ENCODE peak calls at places on chromosomes 5 and 9, in seven cellular contexts. Z is A549, Y is upper lobe of left lung, T is heart left ventricle, L is body of pancreas, P is ovary, C is spleen. J is an unnamed sample.

GRCh38 chr9:36936498-36936831 is 97.6 kb downstream of the PAX5 start:
- DNase-seq in Z (no peak), Y (no peak), T (no peak), L (no peak), P (no peak), C (no peak), J (no peak)

GRCh38 chr9:17744786-17745185 is 165.9 kb downstream of the SH3GL2 start:
- DNase-seq in Z (no peak), Y (no peak), T (no peak), L (no peak), P (no peak), C (no peak), J (no peak)

GRCh38 chr9:127562841-127563523 is 49.1 kb upstream of the STXBP1 start:
- DNase-seq in Z (peak), Y (no peak), T (no peak), L (no peak), P (no peak), C (no peak), J (no peak)

GRCh38 chr5:1515921-1516571 is 7.7 kb downstream of the LPCAT1 start:
- DNase-seq in Z (peak), Y (peak), T (no peak), L (peak), P (peak), C (peak), J (no peak)

GRCh38 chr9:132590318-132591182 is 8.1 kb downstream of the BARHL1 start:
- DNase-seq in Z (no peak), Y (peak), T (no peak), L (no peak), P (no peak), C (no peak), J (no peak)

GRCh38 chr9:101443358-101443757 is 7.8 kb upstream of the ALDOB start:
- DNase-seq in Z (no peak), Y (peak), T (peak), L (peak), P (no peak), C (no peak), J (no peak)

GRCh38 chr9:13447551-13448422 is 168.3 kb upstream of the MPDZ start:
- DNase-seq in Z (no peak), Y (no peak), T (no peak), L (no peak), P (no peak), C (no peak), J (no peak)

GRCh38 chr5:64147379-64147778 is 18.3 kb upstream of the RNF180 start:
- DNase-seq in Z (no peak), Y (no peak), T (no peak), L (no peak), P (no peak), C (no peak), J (no peak)

GRCh38 chr5:155087036-155087435 is 73.5 kb downstream of the KIF4B start:
- DNase-seq in Z (no peak), Y (no peak), T (no peak), L (no peak), P (no peak), C (no peak), J (no peak)

GRCh38 chr9:114521846-114522245 is 16.6 kb upstream of the WHRN start:
- DNase-seq in Z (no peak), Y (no peak), T (no peak), L (no peak), P (no peak), C (no peak), J (no peak)

GRCh38 chr5:6583049-6583880 is 49.6 kb downstream of the NSUN2 start:
- DNase-seq in Z (no peak), Y (peak), T (no peak), L (peak), P (peak), C (no peak), J (no peak)

GRCh38 chr5:136000937-136001336 is 27.9 kb upstream of the TGFBI start:
- DNase-seq in Z (no peak), Y (no peak), T (no peak), L (no peak), P (no peak), C (no peak), J (no peak)

GRCh38 chr9:124392254-124392653 is 23.0 kb downstream of the PSMB7 start:
- DNase-seq in Z (peak), Y (no peak), T (no peak), L (no peak), P (no peak), C (peak), J (no peak)
- TF ChIP-seq POLR2A in Z (no peak), Y (no peak), T (no peak), L (no peak), P (no peak), C (no peak), J (no peak)

GRCh38 chr5:179137001-179137642 is 76.9 kb downstream of the ZNF354C start:
- DNase-seq in Z (no peak), Y (no peak), T (no peak), L (no peak), P (no peak), C (peak), J (no peak)

GRCh38 chr5:179139111-179139935 is 79.2 kb downstream of the ZNF354C start:
- DNase-seq in Z (no peak), Y (peak), T (no peak), L (no peak), P (no peak), C (peak), J (no peak)

GRCh38 chr5:179139936-179140235 is 79.7 kb downstream of the ZNF354C start:
- DNase-seq in Z (no peak), Y (peak), T (no peak), L (no peak), P (no peak), C (peak), J (no peak)

GRCh38 chr5:179138568-179138925 is 78.4 kb downstream of the ZNF354C start:
- DNase-seq in Z (no peak), Y (peak), T (no peak), L (no peak), P (no peak), C (peak), J (no peak)

GRCh38 chr5:179137643-179138567 is 77.7 kb downstream of the ZNF354C start:
- DNase-seq in Z (no peak), Y (peak), T (no peak), L (no peak), P (no peak), C (peak), J (no peak)
- TF ChIP-seq CTCF in Z (no peak), Y (no peak), T (no peak), L (no peak), P (no peak), C (no peak), J (no peak)

GRCh38 chr9:35096035-35096849 is at the start of gene PIGO:
- DNase-seq in Z (peak), Y (peak), T (peak), L (peak), P (peak), C (peak), J (peak)
- TF ChIP-seq POLR2A in Z (peak), Y (peak), T (peak), L (peak), P (peak), C (no peak), J (peak)

GRCh38 chr9:82101475-82101874 is 112.9 kb downstream of the SPATA31D1 start:
- DNase-seq in Z (peak), Y (no peak), T (no peak), L (no peak), P (no peak), C (no peak), J (no peak)
- TF ChIP-seq CTCF in Z (no peak), Y (no peak), T (no peak), L (no peak), P (no peak), C (no peak), J (no peak)

DNA sequence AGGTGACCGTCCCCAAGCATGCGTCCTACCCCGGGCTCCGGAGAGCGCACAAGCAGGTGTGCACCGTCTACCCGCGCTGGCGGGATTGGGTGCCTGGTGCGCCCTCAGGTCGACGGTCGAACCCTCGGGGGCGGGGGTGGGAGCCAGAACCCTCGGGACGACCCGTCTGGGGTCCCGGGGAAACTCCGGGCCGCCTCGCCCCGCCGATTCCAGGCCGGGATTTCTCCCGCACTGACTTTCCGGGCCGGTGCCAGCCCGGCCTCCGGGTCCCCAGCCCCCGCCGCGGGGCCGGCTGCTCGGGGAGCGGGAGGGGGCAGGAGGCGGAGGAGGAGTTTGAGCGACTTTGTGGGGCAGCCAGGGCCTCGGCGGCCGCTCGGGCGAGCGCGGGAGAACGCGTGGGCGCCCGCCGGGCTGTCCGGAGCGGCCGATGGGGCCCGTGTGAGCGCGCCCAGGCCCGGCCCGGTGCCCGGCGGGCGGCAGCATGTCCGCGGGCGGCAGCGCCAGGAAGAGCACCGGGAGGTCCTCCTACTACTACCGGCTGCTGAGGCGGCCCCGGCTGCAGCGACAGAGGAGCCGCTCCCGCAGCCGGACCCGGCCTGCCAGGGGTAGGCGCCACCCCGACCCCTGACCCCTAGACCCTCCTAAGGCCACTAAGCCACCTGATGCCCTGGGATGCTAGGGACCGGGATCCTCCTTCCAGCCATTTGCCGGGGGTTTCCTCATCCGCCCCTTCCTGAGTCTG is at the start of gene DAB2IP:
- DNase-seq in Z (no peak), Y (peak), T (peak), L (peak), P (peak), C (peak), J (no peak)
- TF ChIP-seq POLR2A in Z (peak), Y (no peak), T (no peak), L (no peak), P (peak), C (no peak), J (no peak)

GRCh38 chr9:134330590-134330989 is 4.3 kb downstream of the RXRA start:
- DNase-seq in Z (no peak), Y (no peak), T (no peak), L (no peak), P (no peak), C (no peak), J (no peak)
- TF ChIP-seq CTCF in Z (no peak), Y (no peak), T (no peak), L (no peak), P (no peak), C (no peak), J (no peak)

GRCh38 chr9:120893917-120894316 is 16.9 kb upstream of the PHF19 start:
- DNase-seq in Z (no peak), Y (no peak), T (no peak), L (no peak), P (no peak), C (no peak), J (no peak)

GRCh38 chr9:120893585-120893857 is 16.5 kb upstream of the PHF19 start:
- DNase-seq in Z (no peak), Y (no peak), T (no peak), L (no peak), P (no peak), C (no peak), J (no peak)

GRCh38 chr9:120892177-120892747 is 15.3 kb upstream of the PHF19 start:
- DNase-seq in Z (no peak), Y (no peak), T (no peak), L (no peak), P (no peak), C (no peak), J (no peak)

GRCh38 chr9:120892748-120893584 is 16.0 kb upstream of the PHF19 start:
- DNase-seq in Z (no peak), Y (no peak), T (no peak), L (no peak), P (no peak), C (no peak), J (no peak)

DNA sequence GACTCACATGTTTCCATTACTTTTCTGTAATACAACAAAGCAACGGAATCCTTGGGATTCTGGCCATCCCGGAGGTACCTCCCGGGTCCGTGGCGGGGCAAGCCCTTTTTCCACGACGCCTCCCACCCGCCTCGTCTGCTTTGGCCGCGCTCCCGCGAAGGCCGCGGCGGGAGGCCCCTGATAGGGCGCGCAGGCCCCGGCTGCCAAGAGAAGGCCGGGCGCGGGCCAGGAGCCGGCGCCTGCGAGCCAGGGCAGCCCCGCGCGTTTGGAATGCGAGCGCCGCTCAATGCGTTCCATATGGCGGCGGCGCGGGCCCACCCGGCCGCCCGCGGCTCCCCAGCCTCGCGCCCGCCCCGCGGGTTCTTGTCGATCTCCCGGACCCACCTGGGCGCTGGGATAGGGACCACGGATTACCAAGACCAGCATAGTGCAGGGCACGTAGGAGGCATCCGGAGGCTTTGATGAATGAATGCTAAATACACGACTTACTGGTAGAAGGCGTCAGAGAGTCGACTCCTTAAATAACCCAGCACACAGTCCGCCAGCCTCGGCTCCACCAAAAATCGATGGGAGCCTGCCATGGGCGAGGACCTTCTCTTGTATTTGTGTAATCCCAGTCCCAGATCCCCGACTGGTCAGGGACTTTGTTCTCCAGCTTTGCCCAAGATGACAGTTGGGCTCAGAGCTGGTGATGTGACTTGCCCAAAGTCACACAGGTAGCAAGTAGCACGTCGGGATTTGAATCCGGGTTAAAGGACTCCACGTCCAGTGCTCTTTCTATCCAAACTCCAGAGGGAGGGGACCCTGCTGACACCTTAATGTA is 17.6 kb upstream of the PHF19 start:
- DNase-seq in Z (no peak), Y (peak), T (peak), L (peak), P (peak), C (no peak), J (no peak)
- TF ChIP-seq POLR2A in Z (no peak), Y (no peak), T (no peak), L (peak), P (no peak), C (no peak), J (no peak)

DNA sequence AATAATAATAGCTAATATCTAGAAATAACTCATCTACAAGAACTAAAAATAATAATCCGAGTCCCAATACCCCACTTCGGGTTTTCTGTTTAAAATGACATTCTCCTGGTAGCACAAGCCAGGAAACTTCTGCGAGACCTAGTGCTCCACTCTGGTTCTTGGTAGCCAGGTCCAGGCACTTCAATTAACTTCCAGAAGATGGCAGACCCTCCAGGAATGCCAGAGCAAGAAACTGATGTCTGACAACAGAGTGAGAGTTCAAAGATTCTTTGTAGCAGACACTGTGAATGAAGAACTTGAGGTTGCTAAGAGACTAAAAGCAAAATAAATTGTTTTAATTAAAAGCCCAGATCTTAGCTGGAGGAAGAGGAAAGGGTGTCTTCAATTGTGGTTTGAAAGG is 1963.3 kb upstream of the CDH9 start:
- DNase-seq in Z (peak), Y (no peak), T (no peak), L (no peak), P (no peak), C (no peak), J (no peak)
- TF ChIP-seq CTCF in Z (no peak), Y (no peak), T (no peak), L (no peak), P (no peak), C (no peak), J (no peak)

J was measured in esophagus squamous epithelium.